ENCODE peak calls at places on chromosome 19, in six cellular contexts. V, K, I, E, Y and A are unnamed samples.

GRCh38 chr19:33374406-33374703 is 846 bp downstream of the CEBPG start:
- DNase-seq in V (no peak), K (no peak), E (no peak), I (no peak), Y (no peak), A (peak)

GRCh38 chr19:41570179-41570578 is 5.8 kb upstream of the CEACAM21 start:
- DNase-seq in K (no peak), Y (no peak), V (no peak), I (no peak), E (no peak), A (no peak)

GRCh38 chr19:51333836-51334460 is 8.0 kb downstream of the VSIG10L start:
- DNase-seq in K (peak), V (peak), I (no peak), Y (no peak), E (no peak), A (peak)

GRCh38 chr19:53131085-53131484 is 1.6 kb downstream of the ZNF415 start:
- DNase-seq in Y (no peak), I (no peak), V (no peak), E (no peak), K (no peak), A (no peak)

GRCh38 chr19:16416996-16417395 is 54.8 kb downstream of the EPS15L1 start:
- DNase-seq in I (no peak), E (no peak), Y (no peak), V (no peak), K (no peak), A (no peak)

GRCh38 chr19:19997656-19998268 is 41.5 kb downstream of the ZNF682 start:
- DNase-seq in I (no peak), E (no peak), Y (no peak), K (no peak), V (peak), A (peak)

GRCh38 chr19:32416749-32417469 is 11.3 kb downstream of the DPY19L3 start:
- DNase-seq in V (no peak), K (no peak), E (no peak), Y (no peak), I (no peak), A (no peak)

GRCh38 chr19:22052644-22053013 is 345 bp downstream of the ZNF257 start:
- DNase-seq in I (no peak), Y (no peak), K (no peak), V (no peak), E (no peak), A (no peak)

GRCh38 chr19:15296841-15297415 is 35.4 kb downstream of the BRD4 start:
- DNase-seq in I (peak), V (no peak), E (no peak), K (no peak), Y (no peak), A (no peak)

GRCh38 chr19:377801-378581 is 31.0 kb downstream of the C2CD4C start:
- DNase-seq in K (peak), Y (no peak), I (no peak), V (no peak), E (no peak), A (no peak)

GRCh38 chr19:49801966-49802661 is 11.0 kb downstream of the FUZ start:
- DNase-seq in V (no peak), Y (peak), K (peak), E (no peak), I (no peak), A (no peak)

GRCh38 chr19:3720533-3720917 is 12.3 kb downstream of the TJP3 start:
- DNase-seq in Y (no peak), K (peak), I (no peak), V (peak), E (no peak), A (no peak)

GRCh38 chr19:4597975-4598671 is 38.6 kb upstream of the SEMA6B start:
- DNase-seq in E (no peak), Y (no peak), I (no peak), V (peak), K (peak), A (peak)

DNA sequence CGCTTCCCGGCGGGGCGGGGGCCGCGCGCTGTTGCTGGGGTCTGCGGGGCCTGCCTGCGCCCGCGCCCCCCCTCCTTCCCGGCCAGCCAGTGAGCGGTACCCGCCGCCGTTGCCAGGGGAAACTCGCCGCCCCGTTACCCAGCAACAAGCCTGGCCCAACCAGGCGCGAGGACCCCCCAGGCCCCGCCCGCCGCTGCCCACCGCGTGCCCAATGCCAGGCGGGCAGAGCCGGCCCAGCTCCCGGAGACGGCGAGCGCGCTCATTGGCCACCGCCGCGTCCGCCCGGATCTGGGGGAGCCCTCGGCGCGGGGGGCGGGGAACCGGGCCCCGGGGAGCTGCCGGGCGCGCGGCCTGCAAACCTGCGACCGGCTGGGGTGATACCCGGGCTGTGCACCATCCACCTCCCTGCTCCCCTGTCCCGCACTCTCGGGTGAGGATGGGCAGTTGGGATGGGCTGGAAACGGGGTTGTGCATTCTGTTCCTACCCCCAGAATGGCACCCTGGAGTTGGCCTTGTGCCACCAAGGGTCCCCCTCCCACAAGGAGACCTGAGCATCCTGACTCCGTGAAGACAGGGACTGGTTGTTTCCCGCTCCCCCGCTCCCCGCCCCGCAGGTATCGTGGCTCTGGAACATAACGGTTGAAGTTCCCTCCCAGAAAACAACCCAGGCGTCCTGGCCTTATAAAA is 8.8 kb upstream of the BBC3 start:
- DNase-seq in V (no peak), Y (peak), I (no peak), K (no peak), E (no peak), A (peak)
- TF ChIP-seq MYC in V (no peak), Y (no peak), I (no peak), K (no peak), E (no peak), A (no peak)

GRCh38 chr19:17780781-17781180 is 14.2 kb upstream of the B3GNT3 start:
- DNase-seq in E (no peak), Y (no peak), K (no peak), I (no peak), V (no peak), A (no peak)
- TF ChIP-seq MYC in E (no peak), Y (no peak), K (no peak), I (no peak), V (no peak), A (no peak)

GRCh38 chr19:12736854-12737665 is at the start of gene GET3:
- DNase-seq in K (peak), I (peak), V (peak), Y (peak), E (peak), A (peak)
- TF ChIP-seq MYC in K (no peak), I (peak), V (peak), Y (no peak), E (no peak), A (no peak)

GRCh38 chr19:34904846-34905527 is 21.7 kb upstream of the ZNF30 start:
- DNase-seq in E (no peak), K (no peak), I (no peak), Y (no peak), V (no peak), A (no peak)
- TF ChIP-seq MYC in E (no peak), K (no peak), I (no peak), Y (no peak), V (no peak), A (no peak)

GRCh38 chr19:46211201-46211881 is 18.2 kb upstream of the IGFL1 start:
- DNase-seq in V (no peak), E (no peak), Y (peak), K (peak), I (no peak), A (no peak)

GRCh38 chr19:46213806-46214205 is 15.7 kb upstream of the IGFL1 start:
- DNase-seq in Y (no peak), I (no peak), V (no peak), E (no peak), K (no peak), A (no peak)

GRCh38 chr19:46213156-46213555 is 16.4 kb upstream of the IGFL1 start:
- DNase-seq in E (no peak), I (no peak), Y (no peak), K (peak), V (no peak), A (no peak)

GRCh38 chr19:46209051-46209450 is 20.5 kb upstream of the IGFL1 start:
- DNase-seq in V (no peak), K (no peak), E (no peak), I (no peak), Y (no peak), A (no peak)

DNA sequence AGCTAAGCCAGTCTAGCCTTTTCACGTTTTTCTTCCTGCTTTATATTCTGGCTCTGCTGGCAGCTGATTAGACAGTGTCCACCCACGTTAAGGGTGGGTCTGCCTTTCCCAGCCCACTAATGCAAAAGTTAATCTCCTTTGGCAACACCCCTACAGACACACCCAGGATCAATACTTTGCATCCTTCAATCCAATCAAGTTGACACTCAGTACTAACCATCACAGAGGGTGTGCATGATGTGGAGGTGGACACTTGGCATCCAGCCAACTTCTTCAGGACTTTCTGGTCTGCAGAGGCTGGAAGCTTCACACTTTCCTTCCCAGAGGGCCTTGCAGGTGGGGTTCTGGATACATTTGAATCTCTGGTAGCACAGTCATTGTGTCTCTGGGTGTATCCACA is 18.9 kb upstream of the IGFL1 start:
- DNase-seq in Y (no peak), V (no peak), K (no peak), I (no peak), E (no peak), A (no peak)
- TF ChIP-seq MYC in Y (no peak), V (no peak), K (no peak), I (no peak), E (no peak), A (no peak)

GRCh38 chr19:35223856-35224505 is 4.6 kb downstream of the FAM187B start:
- DNase-seq in Y (no peak), V (no peak), I (no peak), K (no peak), E (no peak), A (no peak)
- TF ChIP-seq MYC in Y (no peak), V (no peak), I (no peak), K (no peak), E (no peak), A (no peak)

DNA sequence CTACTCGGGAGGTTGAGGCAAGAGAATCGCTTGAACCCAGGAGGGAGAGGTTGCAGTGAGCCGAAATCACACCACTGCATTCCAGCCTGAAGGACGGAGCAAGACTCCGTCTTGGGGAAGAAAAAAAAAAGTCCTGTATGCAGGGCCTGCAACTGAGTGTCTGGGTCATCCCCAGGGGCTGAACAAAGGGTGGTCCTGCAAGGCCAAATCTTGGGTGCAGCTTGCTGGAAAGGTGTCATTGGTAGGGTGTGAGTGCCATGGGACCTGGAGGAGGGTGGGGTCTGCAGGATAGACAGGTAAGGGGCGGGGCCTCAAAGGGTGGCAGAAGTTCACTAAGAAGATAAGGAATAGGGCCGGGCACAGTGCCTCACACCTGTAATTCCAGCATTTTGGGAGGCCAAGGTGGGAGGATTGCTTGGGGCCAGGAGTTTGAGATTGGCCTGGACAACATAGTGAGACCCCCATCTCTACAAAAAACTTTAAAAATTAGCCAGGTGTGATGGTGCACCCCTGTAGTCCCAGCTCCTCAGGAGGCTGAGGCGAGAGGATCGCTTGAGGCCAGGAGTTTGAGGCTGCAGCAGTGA is 31.5 kb downstream of the ZSWIM4 start:
- DNase-seq in K (no peak), E (no peak), V (no peak), Y (no peak), I (no peak), A (no peak)
- TF ChIP-seq MYC in K (no peak), E (no peak), V (no peak), Y (no peak), I (no peak), A (no peak)

DNA sequence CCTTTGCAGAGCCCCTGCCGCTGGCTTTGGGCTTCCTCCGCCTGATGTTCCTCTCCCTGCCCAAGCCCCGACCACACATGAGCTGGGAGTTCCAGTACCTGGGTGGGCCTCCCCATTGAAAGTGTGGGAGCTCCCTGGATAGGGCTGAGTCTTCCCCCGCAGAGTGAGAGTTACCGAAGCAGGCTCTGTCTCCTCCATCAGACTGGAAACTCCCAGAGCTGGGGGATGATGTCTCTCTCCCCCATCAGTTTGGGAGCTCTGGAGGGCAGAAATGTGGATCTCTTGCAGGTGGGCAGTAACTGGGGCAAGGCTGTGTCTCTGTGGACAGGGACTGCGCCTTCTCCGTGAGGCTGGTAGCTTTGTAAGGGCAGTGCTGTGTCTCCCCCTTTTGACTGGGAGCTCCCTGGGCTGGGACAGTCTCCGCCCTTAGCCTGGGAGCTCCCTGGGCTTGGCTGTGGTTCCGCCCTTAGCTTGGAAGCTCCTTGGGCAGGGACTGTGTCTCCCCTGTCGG is 767 bp downstream of the DCAF15 start:
- DNase-seq in E (no peak), K (peak), V (no peak), Y (peak), I (no peak), A (peak)
- TF ChIP-seq MYC in E (no peak), K (no peak), V (no peak), Y (no peak), I (no peak), A (no peak)

GRCh38 chr19:13270514-13271105 is 120.4 kb downstream of the IER2 start:
- DNase-seq in E (no peak), K (no peak), V (no peak), I (no peak), Y (no peak), A (no peak)
- TF ChIP-seq MYC in E (no peak), K (no peak), V (no peak), I (no peak), Y (no peak), A (no peak)